ENCODE peak calls at places on chromosomes 13 and 19, in six cellular contexts. C is HFF-Myc, H is tibial nerve, O is cardiac muscle cell, U is fibroblast of lung, G is AG04449. D is an unnamed sample.

GRCh38 chr19:2648528-2648937 is 54.0 kb downstream of the GNG7 start:
- DNase-seq in C (peak), H (peak), O (peak), U (peak), G (peak), D (peak)

GRCh38 chr19:38942471-38943181 is 11.9 kb downstream of the MRPS12 start:
- DNase-seq in C (no peak), H (no peak), O (no peak), U (no peak), G (no peak), D (no peak)

GRCh38 chr19:44356383-44357111 is at the start of gene ZNF112:
- DNase-seq in C (peak), H (peak), O (peak), U (peak), G (peak), D (peak)

GRCh38 chr13:44007451-44007850 is 127.7 kb downstream of the LACC1 start:
- DNase-seq in C (no peak), H (no peak), O (peak), U (no peak), G (no peak), D (no peak)

GRCh38 chr19:38143847-38144246 is 80.2 kb downstream of the DPF1 start:
- DNase-seq in C (no peak), H (no peak), O (no peak), U (no peak), G (no peak), D (no peak)

GRCh38 chr19:12794196-12794921 is 3.1 kb downstream of the JUNB start:
- DNase-seq in C (no peak), H (no peak), O (peak), U (peak), G (no peak), D (no peak)

GRCh38 chr19:10655457-10656312 is 1.5 kb downstream of the ILF3 start:
- DNase-seq in C (no peak), H (no peak), O (peak), U (no peak), G (no peak), D (no peak)

GRCh38 chr19:31511098-31511497 is 161.9 kb upstream of the TSHZ3 start:
- DNase-seq in C (no peak), H (no peak), O (no peak), U (no peak), G (no peak), D (no peak)

GRCh38 chr19:4051175-4052101 is 15.3 kb downstream of the ZBTB7A start:
- DNase-seq in C (no peak), H (no peak), O (peak), U (peak), G (no peak), D (no peak)

GRCh38 chr19:18233224-18233825 is 7.1 kb upstream of the PDE4C start:
- DNase-seq in C (no peak), H (no peak), O (peak), U (peak), G (no peak), D (no peak)

GRCh38 chr19:35959040-35959967 is 23.1 kb downstream of the LRFN3 start:
- DNase-seq in C (no peak), H (no peak), O (no peak), U (no peak), G (no peak), D (no peak)

GRCh38 chr13:112217431-112217830 is 150.5 kb downstream of the SOX1 start:
- DNase-seq in C (no peak), H (no peak), O (no peak), U (no peak), G (no peak), D (no peak)

GRCh38 chr19:44303976-44304568 is 753 bp downstream of the ZNF235 start:
- DNase-seq in C (peak), H (no peak), O (no peak), U (no peak), G (no peak), D (no peak)

GRCh38 chr19:18637644-18638630 is 1.1 kb downstream of the KLHL26 start:
- DNase-seq in C (no peak), H (no peak), O (no peak), U (no peak), G (no peak), D (no peak)

GRCh38 chr13:23673354-23673753 is 103.1 kb downstream of the TNFRSF19 start:
- DNase-seq in C (peak), H (no peak), O (peak), U (peak), G (peak), D (no peak)

GRCh38 chr13:51590966-51591627 is 6.8 kb downstream of the WDFY2 start:
- DNase-seq in C (peak), H (peak), O (peak), U (peak), G (peak), D (no peak)

GRCh38 chr19:41299755-41300089 is 10.2 kb upstream of the CCDC97 start:
- DNase-seq in C (peak), H (peak), O (peak), U (peak), G (no peak), D (no peak)

GRCh38 chr19:40778865-40779284 is 828 bp downstream of the RAB4B start:
- DNase-seq in C (no peak), H (no peak), O (no peak), U (no peak), G (no peak), D (no peak)

GRCh38 chr19:10001899-10002298 is 8.4 kb downstream of the COL5A3 start:
- DNase-seq in C (no peak), H (no peak), O (peak), U (peak), G (no peak), D (no peak)

GRCh38 chr13:75621147-75621546 is 15.0 kb upstream of the LMO7 start:
- DNase-seq in C (no peak), H (no peak), O (peak), U (no peak), G (peak), D (no peak)

GRCh38 chr19:42360787-42361544 is 29.1 kb downstream of the CNFN start:
- DNase-seq in C (no peak), H (no peak), O (no peak), U (no peak), G (no peak), D (no peak)

GRCh38 chr19:16349551-16350171 is 25.0 kb downstream of the KLF2 start:
- DNase-seq in C (no peak), H (no peak), O (no peak), U (no peak), G (no peak), D (no peak)

GRCh38 chr19:27859689-27860088 is 1353.3 kb downstream of the UQCRFS1 start:
- DNase-seq in C (no peak), H (no peak), O (no peak), U (no peak), G (no peak), D (no peak)

GRCh38 chr13:81172603-81173002 is 831.7 kb upstream of the SPRY2 start:
- DNase-seq in C (no peak), H (no peak), O (no peak), U (no peak), G (no peak), D (no peak)

DNA sequence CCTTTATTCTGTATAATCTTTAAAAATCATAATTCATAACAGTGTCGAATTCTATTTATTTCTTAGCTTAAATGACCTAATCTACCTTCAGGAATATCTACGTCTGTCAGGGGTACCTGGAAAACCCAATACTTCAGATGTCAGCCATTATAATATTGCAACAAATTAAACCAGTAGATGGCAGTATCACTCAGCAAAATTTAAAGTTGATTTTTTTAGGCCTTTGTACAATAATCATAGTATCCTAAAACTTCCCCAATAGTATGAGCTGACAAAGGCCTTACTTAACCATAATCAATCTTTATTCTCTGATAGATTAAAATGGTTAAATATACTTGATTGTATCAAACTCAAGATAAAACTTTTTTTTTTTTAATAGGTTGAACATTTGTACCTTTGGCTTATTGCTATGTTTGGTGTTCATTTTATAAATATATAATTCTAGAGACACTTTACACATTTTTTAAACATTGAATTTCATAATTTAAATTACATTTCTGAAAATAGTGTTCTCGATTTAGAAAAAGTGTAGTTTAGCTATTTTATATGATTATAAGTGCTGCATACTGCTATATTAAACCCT is 830.2 kb upstream of the SPRY2 start:
- DNase-seq in C (no peak), H (no peak), O (peak), U (peak), G (no peak), D (no peak)
- TF ChIP-seq CTCF in C (peak), H (no peak), O (peak), U (peak), G (peak), D (peak)

GRCh38 chr13:20392530-20392929 is 133.1 kb downstream of the CRYL1 start:
- DNase-seq in C (no peak), H (no peak), O (no peak), U (no peak), G (no peak), D (no peak)
- H3K4me3 ChIP-seq in C (no peak), H (no peak), O (no peak), U (no peak), G (no peak), D (no peak)

GRCh38 chr19:47296036-47296435 is 13.6 kb upstream of the C5AR1 start:
- DNase-seq in C (no peak), H (peak), O (peak), U (peak), G (no peak), D (no peak)
- TF ChIP-seq CTCF in C (peak), H (peak), O (peak), U (peak), G (peak), D (peak)

GRCh38 chr13:31044658-31045620 is 112.5 kb downstream of the TEX26 start:
- DNase-seq in C (no peak), H (no peak), O (no peak), U (no peak), G (no peak), D (no peak)
- H3K4me3 ChIP-seq in C (no peak), H (no peak), O (no peak), U (no peak), G (no peak), D (no peak)

DNA sequence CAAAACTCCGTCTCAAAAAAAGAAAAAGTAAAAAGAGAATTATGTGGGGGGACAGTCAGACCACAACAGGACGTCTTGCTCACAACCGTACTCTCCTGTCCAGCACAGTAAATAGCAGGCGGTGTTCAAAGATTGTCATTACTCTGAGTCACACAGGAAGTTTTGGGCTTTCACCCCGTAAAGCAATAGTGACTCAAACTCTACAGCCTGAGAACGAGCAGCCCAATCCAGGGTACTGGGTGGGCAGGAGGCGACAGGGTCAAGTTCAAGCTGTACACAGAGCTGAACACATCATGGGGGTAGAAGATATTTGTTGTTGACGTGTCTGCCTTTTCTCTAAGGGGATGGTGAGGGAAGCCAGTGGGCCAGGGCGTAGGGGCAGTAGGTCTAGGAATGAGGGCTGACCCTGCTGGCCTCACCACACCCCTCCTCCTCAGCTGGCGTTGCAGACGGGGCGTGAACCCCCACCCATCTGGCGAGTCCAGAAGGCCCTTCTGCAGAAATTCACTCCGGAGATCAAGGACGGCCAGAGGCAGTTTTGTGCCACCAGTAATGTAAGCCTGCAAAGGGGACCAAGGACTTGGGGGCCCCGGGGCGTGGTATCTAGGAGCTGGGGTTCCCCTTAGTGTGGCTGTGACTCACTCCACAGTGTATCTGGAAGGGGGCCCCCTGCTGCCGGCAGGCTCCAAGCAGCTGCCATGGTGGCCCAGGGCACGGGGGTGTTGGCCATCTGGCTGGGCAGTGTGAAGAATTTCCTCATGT is 23.3 kb downstream of the PRR12 start:
- DNase-seq in C (peak), H (no peak), O (peak), U (peak), G (peak), D (no peak)
- TF ChIP-seq CTCF in C (peak), H (no peak), O (peak), U (no peak), G (peak), D (no peak)

GRCh38 chr19:50861496-50862286 is 7.0 kb downstream of the KLK3 start:
- DNase-seq in C (no peak), H (no peak), O (no peak), U (no peak), G (no peak), D (no peak)
- H3K4me3 ChIP-seq in C (no peak), H (no peak), O (no peak), U (no peak), G (no peak), D (no peak)

DNA sequence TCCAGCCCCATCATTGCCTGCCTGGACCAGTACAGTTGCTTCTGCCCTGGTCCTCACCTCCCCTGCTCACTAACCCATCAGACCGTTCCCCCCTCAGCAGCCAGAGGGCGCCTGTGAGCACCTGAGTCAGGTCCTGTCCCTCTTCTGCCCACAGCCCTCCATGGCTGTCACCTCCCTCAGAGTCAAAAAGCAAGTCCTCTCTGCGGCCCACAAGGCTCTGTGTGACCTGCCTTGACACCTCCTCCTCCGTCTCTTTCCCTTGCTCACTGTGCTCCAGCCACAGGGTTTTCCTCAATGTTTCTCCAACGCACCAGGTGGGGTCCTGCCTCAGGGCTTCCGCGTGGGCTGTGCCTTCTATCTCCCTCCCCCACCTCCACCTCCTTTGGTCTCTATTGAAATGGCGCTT is 29.4 kb upstream of the PTPRS start:
- DNase-seq in C (no peak), H (no peak), O (peak), U (peak), G (no peak), D (peak)
- TF ChIP-seq CTCF in C (peak), H (peak), O (peak), U (peak), G (peak), D (peak)

GRCh38 chr19:1254081-1254527 is 5.7 kb downstream of the MIDN start:
- DNase-seq in C (no peak), H (no peak), O (no peak), U (no peak), G (no peak), D (peak)
- H3K4me3 ChIP-seq in C (no peak), H (peak), O (no peak), U (peak), G (no peak), D (peak)

D was measured in dorsolateral prefrontal cortex.